ENCODE peak calls at places on chromosome 3, in four cellular contexts. N is heart right ventricle; Z is stimulated activated naive CD8-positive, alpha-beta T cell treated with anti-CD3 and anti-CD28 coated beads, Interleukin-15, Interleukin-2, amounts not matched to agents 100 U/mL and 50 U/mL, for 24 hours; Y is Panc1. L is an unnamed sample.

GRCh38 chr3:86960551-86960950 is 30.4 kb downstream of the VGLL3 start:
- DNase-seq in N (no peak), Z (no peak), Y (no peak), L (no peak)

GRCh38 chr3:123660900-123661299 is 76.0 kb upstream of the HACD2 start:
- DNase-seq in N (peak), Z (no peak), Y (no peak), L (no peak)

GRCh38 chr3:33134026-33134625 is 20.3 kb downstream of the CRTAP start:
- DNase-seq in N (no peak), Z (no peak), Y (no peak), L (no peak)

GRCh38 chr3:97719156-97719821 is 45.3 kb upstream of the ARL6 start:
- DNase-seq in N (peak), Z (peak), Y (peak), L (peak)

GRCh38 chr3:307182-307581 is 110.6 kb downstream of the CHL1 start:
- DNase-seq in N (no peak), Z (no peak), Y (no peak), L (no peak)

GRCh38 chr3:118970819-118971218 is 63.8 kb downstream of the IGSF11 start:
- DNase-seq in N (peak), Z (no peak), Y (no peak), L (no peak)

GRCh38 chr3:10142707-10143560 is 1.4 kb downstream of the VHL start:
- DNase-seq in N (no peak), Z (peak), Y (no peak), L (no peak)

GRCh38 chr3:152271465-152272035 is 2.8 kb downstream of the MBNL1 start:
- DNase-seq in N (no peak), Z (no peak), Y (no peak), L (no peak)

GRCh38 chr3:133930341-133930933 is 34.8 kb upstream of the RAB6B start:
- DNase-seq in N (no peak), Z (no peak), Y (peak), L (peak)

GRCh38 chr3:93936549-93936948 is 37.1 kb downstream of the PROS1 start:
- DNase-seq in N (no peak), Z (no peak), Y (no peak), L (no peak)

GRCh38 chr3:14170569-14171159 is 7.7 kb downstream of the XPC start:
- DNase-seq in N (no peak), Z (no peak), Y (no peak), L (no peak)

GRCh38 chr3:46417841-46418611 is 11.0 kb downstream of the CCRL2 start:
- DNase-seq in N (no peak), Z (no peak), Y (no peak), L (no peak)

GRCh38 chr3:38782148-38782547 is 33.9 kb downstream of the SCN10A start:
- DNase-seq in N (no peak), Z (no peak), Y (no peak), L (no peak)

GRCh38 chr3:102106421-102107097 is 257.2 kb downstream of the NFKBIZ start:
- DNase-seq in N (no peak), Z (peak), Y (no peak), L (no peak)

GRCh38 chr3:149058602-149059001 is 27.7 kb downstream of the HLTF start:
- DNase-seq in N (no peak), Z (no peak), Y (no peak), L (no peak)

GRCh38 chr3:23377928-23378672 is 175.0 kb downstream of the UBE2E2 start:
- DNase-seq in N (no peak), Z (no peak), Y (no peak), L (peak)

GRCh38 chr3:63774776-63775175 is 44.3 kb upstream of the C3orf49 start:
- DNase-seq in N (no peak), Z (no peak), Y (no peak), L (no peak)

GRCh38 chr3:191399918-191400317 is 61.0 kb upstream of the PYDC2 start:
- DNase-seq in N (no peak), Z (no peak), Y (no peak), L (no peak)

GRCh38 chr3:52798978-52799476 is 4.4 kb downstream of the ITIH3 start:
- DNase-seq in N (no peak), Z (peak), Y (peak), L (no peak)

GRCh38 chr3:163490119-163490518 is 1588.2 kb downstream of the SI start:
- DNase-seq in N (no peak), Z (peak), Y (peak), L (no peak)

GRCh38 chr3:104102386-104102785 is 1264.3 kb upstream of the ALCAM start:
- DNase-seq in N (no peak), Z (no peak), Y (peak), L (peak)

GRCh38 chr3:141379250-141379872 is 11.1 kb downstream of the ZBTB38 start:
- DNase-seq in N (no peak), Z (no peak), Y (no peak), L (no peak)

GRCh38 chr3:148723591-148723990 is 25.9 kb downstream of the AGTR1 start:
- DNase-seq in N (no peak), Z (no peak), Y (no peak), L (no peak)

GRCh38 chr3:47133641-47134040 is 30.3 kb downstream of the SETD2 start:
- DNase-seq in N (no peak), Z (no peak), Y (no peak), L (no peak)

GRCh38 chr3:188037116-188037718 is 116.7 kb upstream of the LPP start:
- DNase-seq in N (peak), Z (no peak), Y (no peak), L (no peak)

GRCh38 chr3:111781561-111782446 is 77.3 kb upstream of the PHLDB2 start:
- DNase-seq in N (no peak), Z (no peak), Y (no peak), L (no peak)

GRCh38 chr3:38649500-38650247 is at the start of gene SCN5A:
- DNase-seq in N (peak), Z (peak), Y (no peak), L (no peak)

GRCh38 chr3:194543550-194543949 is 56.7 kb upstream of the ATP13A3 start:
- DNase-seq in N (no peak), Z (no peak), Y (no peak), L (no peak)

GRCh38 chr3:14957933-14958332 is 10.6 kb downstream of the NR2C2 start:
- DNase-seq in N (no peak), Z (no peak), Y (no peak), L (no peak)

GRCh38 chr3:15315003-15315402 is 17.4 kb downstream of the SH3BP5 start:
- DNase-seq in N (no peak), Z (no peak), Y (no peak), L (no peak)

GRCh38 chr3:46061108-46061507 is 33.8 kb upstream of the XCR1 start:
- DNase-seq in N (no peak), Z (no peak), Y (no peak), L (no peak)

GRCh38 chr3:61903931-61904657 is 342.7 kb downstream of the PTPRG start:
- DNase-seq in N (no peak), Z (no peak), Y (no peak), L (no peak)

GRCh38 chr3:7953449-7954015 is 548.1 kb upstream of the LMCD1 start:
- DNase-seq in N (no peak), Z (no peak), Y (no peak), L (no peak)

GRCh38 chr3:122414391-122414790 is 1.5 kb downstream of the WDR5B start:
- DNase-seq in N (no peak), Z (no peak), Y (no peak), L (no peak)

GRCh38 chr3:172102123-172102882 is 62.9 kb downstream of the FNDC3B start:
- DNase-seq in N (no peak), Z (peak), Y (no peak), L (no peak)